ENCODE peak calls at places on chromosome 1, in four cellular contexts. P, Q, Y and Z are unnamed samples.

GRCh38 chr1:173503391-173503790 is 26.3 kb downstream of the PRDX6 start:
- DNase-seq in P (no peak), Q (no peak), Y (peak), Z (no peak)

GRCh38 chr1:163165119-163165518 is 37.6 kb downstream of the RGS5 start:
- DNase-seq in Y (no peak), Q (no peak), P (no peak), Z (no peak)

GRCh38 chr1:41894101-41894620 is 24.6 kb downstream of the HIVEP3 start:
- DNase-seq in P (no peak), Q (no peak), Y (no peak), Z (no peak)

GRCh38 chr1:72284084-72284397 is 1.7 kb upstream of the NEGR1 start:
- DNase-seq in P (no peak), Q (peak), Y (peak), Z (no peak)

GRCh38 chr1:150881331-150882070 is 5.1 kb upstream of the ARNT start:
- DNase-seq in Q (no peak), Y (peak), P (no peak), Z (no peak)

GRCh38 chr1:47460040-47460439 is 22.2 kb downstream of the FOXD2 start:
- DNase-seq in Y (no peak), P (no peak), Q (no peak), Z (no peak)

GRCh38 chr1:67853704-67854103 is 20.4 kb upstream of the GNG12 start:
- DNase-seq in P (peak), Q (peak), Y (peak), Z (peak)

GRCh38 chr1:153178922-153179321 is 24.3 kb upstream of the LELP1 start:
- DNase-seq in Y (no peak), Q (no peak), P (peak), Z (no peak)

GRCh38 chr1:2961661-2962060 is 59.6 kb upstream of the ACTRT2 start:
- DNase-seq in Y (no peak), Q (no peak), P (peak), Z (no peak)

GRCh38 chr1:33735624-33736023 is 128.3 kb upstream of the HMGB4 start:
- DNase-seq in P (no peak), Y (no peak), Q (no peak), Z (no peak)

DNA sequence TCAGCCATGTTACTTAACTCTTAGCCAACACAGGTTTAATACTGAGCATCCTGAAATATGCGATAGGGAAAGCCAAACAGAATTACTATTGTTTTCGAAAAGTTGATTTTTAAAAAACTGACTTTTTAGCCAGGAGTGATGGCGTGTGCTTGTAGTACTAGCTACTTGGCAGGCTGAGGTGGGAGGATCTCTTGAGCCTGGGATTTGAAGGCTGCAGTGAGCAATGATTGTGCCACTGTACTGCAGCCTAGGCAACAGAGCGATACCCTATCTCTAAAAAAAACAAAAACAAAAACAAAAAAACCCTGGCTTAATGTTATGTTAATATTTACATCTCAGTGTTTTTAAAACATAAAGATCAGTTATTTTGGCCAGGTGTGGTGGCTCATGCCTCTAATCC is 16.7 kb downstream of the NMNAT1 start:
- DNase-seq in Q (no peak), P (no peak), Y (no peak), Z (no peak)
- H3K27ac ChIP-seq in Q (no peak), P (no peak), Y (no peak), Z (no peak)

GRCh38 chr1:14804626-14805025 is 206.1 kb downstream of the KAZN start:
- DNase-seq in Q (no peak), Y (peak), P (peak), Z (no peak)
- TF ChIP-seq CTCF in Q (peak), Y (no peak), P (peak), Z (no peak)

GRCh38 chr1:154962795-154963330 is 1.3 kb upstream of the PYGO2 start:
- DNase-seq in P (no peak), Q (no peak), Y (no peak), Z (no peak)
- H3K4me3 ChIP-seq in P (peak), Q (no peak), Y (peak), Z (peak)

GRCh38 chr1:11730429-11730861 is 5.5 kb upstream of the AGTRAP start:
- DNase-seq in Y (no peak), Q (no peak), P (no peak), Z (no peak)
- H3K27ac ChIP-seq in Y (no peak), Q (no peak), P (no peak), Z (peak)

DNA sequence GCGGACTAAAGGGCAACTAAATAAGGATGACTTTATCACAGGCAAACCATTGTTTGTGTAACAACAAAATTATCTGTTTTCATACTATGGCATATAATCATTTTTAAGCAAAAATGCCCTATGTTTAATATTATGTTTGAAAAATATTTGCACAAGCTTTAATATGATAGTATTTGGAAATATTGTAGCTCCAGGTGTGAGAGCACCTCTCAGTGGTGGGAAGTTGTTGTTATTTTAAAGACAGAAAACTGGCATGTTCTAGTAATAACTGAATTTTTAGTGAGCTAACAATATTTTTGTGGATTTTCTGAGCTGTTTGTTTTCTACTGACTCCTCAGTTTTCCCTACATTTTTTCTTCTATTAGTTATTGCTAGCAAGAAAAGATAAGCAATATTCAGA is 578.8 kb downstream of the KCNT2 start:
- DNase-seq in Q (no peak), Y (no peak), P (no peak), Z (no peak)
- TF ChIP-seq CTCF in Q (no peak), Y (no peak), P (no peak), Z (no peak)

GRCh38 chr1:226526801-226527595 is 21.6 kb upstream of the STUM start:
- DNase-seq in P (peak), Q (no peak), Y (peak), Z (no peak)
- H3K4me3 ChIP-seq in P (no peak), Q (no peak), Y (no peak), Z (no peak)

DNA sequence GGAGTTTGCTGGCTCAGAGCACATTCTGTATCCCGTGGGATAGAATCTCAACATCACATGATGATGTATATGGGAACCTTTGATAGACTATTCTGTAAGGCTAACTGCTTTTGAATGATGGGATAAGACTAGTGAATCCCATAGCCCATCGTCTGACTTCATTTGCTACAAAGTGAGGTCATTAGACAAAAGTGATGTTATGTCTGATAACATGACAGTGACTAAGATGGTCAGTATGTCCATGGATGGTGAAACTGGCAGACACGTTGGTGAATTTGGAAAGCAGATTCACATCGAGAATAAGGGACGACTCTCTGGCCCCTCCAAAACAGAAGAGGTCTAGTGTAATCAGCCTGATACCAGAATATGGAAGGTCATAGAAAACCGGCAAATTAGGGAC is 108.4 kb downstream of the HHAT start:
- DNase-seq in Q (no peak), P (no peak), Y (no peak), Z (no peak)
- H3K27ac ChIP-seq in Q (no peak), P (no peak), Y (peak), Z (no peak)

DNA sequence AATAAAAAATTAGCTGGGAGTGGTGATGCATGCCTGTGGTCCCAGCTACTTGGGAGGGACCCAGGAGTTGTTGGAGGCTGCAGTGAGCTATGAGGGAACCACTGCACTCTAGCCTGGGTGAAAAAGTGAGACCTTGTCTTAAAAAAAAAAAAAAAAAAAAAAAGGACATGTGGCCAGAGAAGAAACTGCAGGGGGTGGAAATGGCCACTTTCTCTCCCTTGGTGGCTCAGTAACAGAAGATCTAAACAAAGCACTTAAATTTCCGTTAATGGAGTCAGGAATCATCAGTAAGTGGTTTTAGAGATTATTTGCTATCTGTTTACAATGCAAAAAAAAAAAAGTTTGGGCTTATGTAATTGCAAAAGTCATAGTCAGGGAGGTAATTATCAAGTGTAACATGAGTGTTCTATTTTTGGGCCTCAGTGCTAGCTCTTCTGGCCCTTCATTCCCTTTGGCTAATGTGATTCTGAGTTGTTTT is 19.3 kb upstream of the OPRD1 start:
- DNase-seq in Y (no peak), Q (no peak), P (no peak), Z (no peak)
- TF ChIP-seq CTCF in Y (no peak), Q (peak), P (no peak), Z (no peak)

GRCh38 chr1:209597496-209597895 is 14.0 kb downstream of the CAMK1G start:
- DNase-seq in Y (no peak), P (no peak), Q (no peak), Z (no peak)
- H3K4me3 ChIP-seq in Y (no peak), P (no peak), Q (no peak), Z (no peak)

DNA sequence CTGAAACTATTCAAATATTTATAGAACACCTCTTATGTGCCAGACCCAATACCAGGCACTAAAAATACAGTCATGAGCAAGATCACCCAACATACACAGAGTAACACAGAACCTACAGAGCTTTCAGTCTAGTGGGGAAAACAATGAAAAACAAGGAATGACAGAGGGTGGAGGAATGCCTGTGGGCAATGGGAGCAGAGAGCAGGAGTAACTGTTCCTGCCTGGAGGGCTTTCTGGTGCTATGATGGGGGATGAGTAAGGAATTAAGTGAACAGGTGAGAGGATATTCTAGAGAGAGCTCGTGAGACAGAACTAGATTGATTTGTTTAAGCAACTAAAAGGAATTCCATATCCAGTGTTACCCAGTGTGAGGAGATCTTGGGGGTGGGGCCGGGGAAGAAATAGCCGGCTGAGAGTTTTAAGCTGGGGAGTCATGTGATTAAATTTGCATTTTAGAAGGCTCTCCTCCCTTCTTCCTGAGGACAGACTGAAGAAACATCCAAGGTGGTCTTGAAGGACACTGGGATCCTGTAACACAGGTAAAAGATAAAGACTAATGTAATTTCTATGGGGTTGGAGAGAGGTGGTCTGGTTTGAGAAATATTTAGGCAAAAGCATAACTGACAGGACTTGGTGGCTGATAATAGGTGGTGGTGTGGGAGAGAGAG is 2.1 kb upstream of the CD53 start:
- DNase-seq in Q (no peak), P (no peak), Y (no peak), Z (no peak)
- H3K27ac ChIP-seq in Q (no peak), P (no peak), Y (no peak), Z (no peak)